ENCODE peak calls at places on chromosomes 11 and 22, in five cellular contexts. D is left lung, S is GM12878, Z is IMR-90, G is cardiac muscle cell. B is an unnamed sample.

GRCh38 chr22:48478529-48479265 is 1349.0 kb downstream of the BRD1 start:
- DNase-seq in D (no peak), S (no peak), Z (no peak), G (no peak), B (no peak)

GRCh38 chr11:97140885-97141494 is 751.2 kb downstream of the JRKL start:
- DNase-seq in D (no peak), S (no peak), Z (no peak), G (no peak), B (peak)

GRCh38 chr22:24435861-24436351 is 8.5 kb downstream of the ADORA2A start:
- DNase-seq in D (no peak), S (no peak), Z (peak), G (no peak), B (no peak)

GRCh38 chr11:36743039-36743438 is 145.0 kb upstream of the RAG2 start:
- DNase-seq in D (no peak), S (no peak), Z (no peak), G (no peak), B (no peak)

GRCh38 chr11:123076484-123076883 is 14.5 kb upstream of the HSPA8 start:
- DNase-seq in D (no peak), S (no peak), Z (no peak), G (no peak), B (no peak)

GRCh38 chr11:44274404-44274803 is 35.5 kb downstream of the ALX4 start:
- DNase-seq in D (no peak), S (no peak), Z (no peak), G (no peak), B (no peak)

GRCh38 chr11:69541501-69542313 is 60.2 kb downstream of the LINC01488 start:
- DNase-seq in D (peak), S (no peak), Z (peak), G (peak), B (no peak)

GRCh38 chr11:67368621-67369020 is 4.8 kb downstream of the CLCF1 start:
- DNase-seq in D (no peak), S (no peak), Z (no peak), G (no peak), B (no peak)

GRCh38 chr11:10659339-10660216 is 34.0 kb downstream of the IRAG1 start:
- DNase-seq in D (peak), S (no peak), Z (peak), G (no peak), B (peak)

GRCh38 chr11:94732617-94733292 is 35.4 kb upstream of the AMOTL1 start:
- DNase-seq in D (no peak), S (no peak), Z (peak), G (no peak), B (peak)

GRCh38 chr11:68852628-68853027 is 10.9 kb upstream of the CPT1A start:
- DNase-seq in D (no peak), S (no peak), Z (no peak), G (no peak), B (no peak)

GRCh38 chr11:120316880-120317688 is 8.0 kb upstream of the TLCD5 start:
- DNase-seq in D (peak), S (no peak), Z (peak), G (peak), B (peak)

GRCh38 chr11:58625826-58626460 is 3.5 kb downstream of the CNTF start:
- DNase-seq in D (no peak), S (no peak), Z (peak), G (no peak), B (no peak)

GRCh38 chr11:72072348-72072747 is 8.0 kb downstream of the NUMA1 start:
- DNase-seq in D (no peak), S (no peak), Z (peak), G (no peak), B (peak)

GRCh38 chr22:50526849-50527801 is 1.7 kb upstream of the SCO2 start:
- DNase-seq in D (peak), S (no peak), Z (no peak), G (peak), B (no peak)

GRCh38 chr11:94131363-94132115 is 2.9 kb downstream of the PANX1 start:
- DNase-seq in D (no peak), S (no peak), Z (peak), G (no peak), B (no peak)

GRCh38 chr22:24543679-24544243 is 11.2 kb downstream of the GUCD1 start:
- DNase-seq in D (no peak), S (no peak), Z (no peak), G (no peak), B (no peak)

GRCh38 chr11:134414036-134414731 is 2.1 kb upstream of the B3GAT1 start:
- DNase-seq in D (no peak), S (no peak), Z (no peak), G (no peak), B (no peak)

GRCh38 chr22:27252282-27253049 is 549.1 kb downstream of the MN1 start:
- DNase-seq in D (peak), S (no peak), Z (peak), G (no peak), B (peak)

GRCh38 chr22:43541462-43542407 is 129.9 kb downstream of the MPPED1 start:
- DNase-seq in D (no peak), S (no peak), Z (no peak), G (no peak), B (no peak)

GRCh38 chr11:130592056-130592455 is 143.6 kb downstream of the ADAMTS15 start:
- DNase-seq in D (no peak), S (no peak), Z (peak), G (no peak), B (peak)

GRCh38 chr22:35451602-35452001 is 51.7 kb downstream of the MCM5 start:
- DNase-seq in D (no peak), S (no peak), Z (no peak), G (no peak), B (no peak)

GRCh38 chr11:121071456-121072236 is 29.4 kb upstream of the TECTA start:
- DNase-seq in D (no peak), S (no peak), Z (no peak), G (peak), B (no peak)

GRCh38 chr22:39384750-39385480 is 14.7 kb upstream of the TAB1 start:
- DNase-seq in D (no peak), S (no peak), Z (peak), G (peak), B (no peak)

GRCh38 chr11:117686711-117687110 is 110.3 kb downstream of the DSCAML1 start:
- DNase-seq in D (no peak), S (no peak), Z (no peak), G (no peak), B (no peak)

GRCh38 chr22:36938028-36938425 is 24.6 kb downstream of the CSF2RB start:
- DNase-seq in D (no peak), S (no peak), Z (no peak), G (no peak), B (no peak)

GRCh38 chr11:122981388-122982264 is at the start of gene BSX:
- DNase-seq in D (peak), S (no peak), Z (peak), G (peak), B (peak)

GRCh38 chr22:19480173-19480568 is 451 bp downstream of the CDC45 start:
- DNase-seq in D (no peak), S (no peak), Z (no peak), G (no peak), B (no peak)

GRCh38 chr22:38303974-38304373 is 13.3 kb downstream of the CSNK1E start:
- DNase-seq in D (no peak), S (no peak), Z (no peak), G (no peak), B (no peak)

GRCh38 chr11:2267871-2268825 is 2.2 kb downstream of the ASCL2 start:
- DNase-seq in D (no peak), S (no peak), Z (no peak), G (no peak), B (no peak)

GRCh38 chr11:2271077-2271326 is 614 bp upstream of the ASCL2 start:
- DNase-seq in D (peak), S (no peak), Z (no peak), G (no peak), B (no peak)

GRCh38 chr11:2270322-2271076 is at the start of gene ASCL2:
- DNase-seq in D (no peak), S (no peak), Z (no peak), G (no peak), B (no peak)

GRCh38 chr11:2268911-2269600 is 1.3 kb downstream of the ASCL2 start:
- DNase-seq in D (peak), S (no peak), Z (no peak), G (peak), B (peak)

GRCh38 chr11:2269601-2270321 is 627 bp downstream of the ASCL2 start:
- DNase-seq in D (peak), S (no peak), Z (peak), G (peak), B (peak)
- TF ChIP-seq CTCF in D (peak), S (no peak), Z (no peak), G (peak), B (peak)

GRCh38 chr11:126214446-126215240 is 3.1 kb downstream of the FAM118B start:
- DNase-seq in D (no peak), S (no peak), Z (no peak), G (no peak), B (no peak)
- H3K27ac ChIP-seq in D (peak), S (no peak), Z (no peak), G (no peak), B (no peak)

DNA sequence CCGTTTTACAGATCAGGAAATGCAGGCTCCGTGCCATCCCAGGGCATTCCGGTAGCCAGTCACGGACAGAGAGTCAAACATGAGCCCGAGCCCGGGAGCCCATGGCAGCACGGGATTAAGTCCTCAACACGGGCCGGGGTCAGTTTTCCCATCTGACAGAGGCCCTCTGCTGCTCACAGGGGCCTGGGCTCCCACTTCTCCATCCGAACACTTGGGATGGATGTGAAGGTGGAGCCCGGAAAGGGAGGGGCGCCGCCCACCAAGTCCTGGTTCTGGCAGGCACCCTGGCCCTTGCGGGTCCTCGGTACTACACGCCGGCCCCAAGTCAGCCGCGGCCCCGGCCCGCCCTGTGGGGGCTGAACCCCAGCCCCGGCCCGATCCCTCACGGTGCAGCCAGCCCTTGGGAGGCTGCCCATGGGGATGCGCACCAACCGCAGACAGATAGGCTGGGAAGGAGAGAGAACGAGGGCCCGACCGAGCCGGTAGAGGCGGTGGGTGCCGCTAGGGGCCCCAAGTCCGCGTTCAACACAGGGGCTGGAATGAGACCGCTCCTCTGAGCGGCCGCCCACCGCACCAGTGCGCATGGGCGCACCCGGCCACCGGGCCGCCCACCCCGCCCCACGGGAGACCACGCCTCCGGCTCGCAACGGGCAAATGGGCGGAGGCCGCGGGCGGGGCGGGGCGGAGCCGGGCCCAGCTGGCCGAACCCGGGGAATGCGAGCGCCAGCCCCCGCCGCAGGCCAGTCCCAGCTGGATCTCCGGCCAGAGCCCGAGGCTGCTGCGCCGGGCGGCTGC is at the start of gene CAPN5:
- DNase-seq in D (peak), S (no peak), Z (peak), G (peak), B (peak)
- TF ChIP-seq CTCF in D (no peak), S (peak), Z (peak), G (peak), B (peak)

GRCh38 chr11:303359-303758 is 4.0 kb upstream of the IFITM5 start:
- DNase-seq in D (no peak), S (no peak), Z (no peak), G (no peak), B (no peak)
- H3K27ac ChIP-seq in D (no peak), S (no peak), Z (no peak), G (no peak), B (no peak)

GRCh38 chr11:22192289-22192641 is 620 bp upstream of the ANO5 start:
- DNase-seq in D (peak), S (no peak), Z (no peak), G (peak), B (no peak)
- TF ChIP-seq CTCF in D (peak), S (no peak), Z (no peak), G (no peak), B (no peak)

GRCh38 chr22:45200862-45201511 is 37.3 kb downstream of the NUP50 start:
- DNase-seq in D (no peak), S (no peak), Z (peak), G (no peak), B (no peak)
- H3K27ac ChIP-seq in D (no peak), S (no peak), Z (peak), G (no peak), B (peak)

GRCh38 chr11:99160447-99160846 is 139.7 kb downstream of the CNTN5 start:
- DNase-seq in D (no peak), S (no peak), Z (no peak), G (no peak), B (no peak)
- TF ChIP-seq CTCF in D (no peak), S (no peak), Z (no peak), G (no peak), B (no peak)

GRCh38 chr22:30263883-30264282 is 2.8 kb downstream of the OSM start:
- DNase-seq in D (no peak), S (no peak), Z (no peak), G (no peak), B (no peak)

GRCh38 chr22:30265851-30266444 is 703 bp downstream of the OSM start:
- DNase-seq in D (peak), S (no peak), Z (no peak), G (no peak), B (no peak)

GRCh38 chr22:30266445-30267381 is at the start of gene OSM:
- DNase-seq in D (peak), S (no peak), Z (no peak), G (no peak), B (no peak)

GRCh38 chr22:30262917-30263741 is 3.5 kb downstream of the OSM start:
- DNase-seq in D (peak), S (no peak), Z (peak), G (peak), B (peak)

GRCh38 chr22:30265131-30265720 is 1.4 kb downstream of the OSM start:
- DNase-seq in D (no peak), S (no peak), Z (no peak), G (no peak), B (no peak)
- H3K27ac ChIP-seq in D (peak), S (no peak), Z (no peak), G (no peak), B (no peak)

GRCh38 chr11:2194877-2195755 is 23.5 kb upstream of the TH start:
- DNase-seq in D (no peak), S (no peak), Z (peak), G (peak), B (no peak)

GRCh38 chr11:2195756-2196088 is 24.1 kb upstream of the TH start:
- DNase-seq in D (no peak), S (no peak), Z (no peak), G (no peak), B (no peak)

GRCh38 chr11:2198621-2199365 is 27.2 kb upstream of the TH start:
- DNase-seq in D (no peak), S (no peak), Z (no peak), G (no peak), B (no peak)

GRCh38 chr11:2197771-2198520 is 26.3 kb upstream of the TH start:
- DNase-seq in D (no peak), S (no peak), Z (no peak), G (no peak), B (no peak)

GRCh38 chr11:2196970-2197770 is 25.6 kb upstream of the TH start:
- DNase-seq in D (peak), S (no peak), Z (peak), G (peak), B (peak)
- TF ChIP-seq CTCF in D (peak), S (peak), Z (peak), G (peak), B (peak)

B was measured in RWPE1.